ENCODE peak calls at places on chromosomes 4 and X, in four cellular contexts. W is fibroblast of lung, E is nephron progenitor cell, H is PC-3. D is an unnamed sample.

GRCh38 chrX:31832263-31832662 is 760.4 kb upstream of the FTHL17 start:
- DNase-seq in W (no peak), E (no peak), H (no peak), D (no peak)

GRCh38 chr4:81304871-81305270 is 89.8 kb upstream of the PRKG2 start:
- DNase-seq in W (peak; percentile 88), E (no peak), H (no peak), D (no peak)

GRCh38 chrX:34521563-34521962 is 135.5 kb downstream of the TMEM47 start:
- DNase-seq in W (peak; percentile 0), E (no peak), H (peak; percentile 19), D (no peak)

GRCh38 chr4:152661649-152662048 is 18.1 kb downstream of the TMEM154 start:
- DNase-seq in W (no peak), E (no peak), H (no peak), D (no peak)

GRCh38 chr4:6875431-6875831 is 34.2 kb upstream of the TBC1D14 start:
- DNase-seq in W (no peak), E (no peak), H (no peak), D (no peak)

GRCh38 chrX:20329435-20329834 is 62.7 kb upstream of the RPS6KA3 start:
- DNase-seq in W (no peak), E (no peak), H (no peak), D (no peak)

GRCh38 chr4:152956650-152957436 is 20.7 kb downstream of the FHDC1 start:
- DNase-seq in W (peak; percentile 65), E (peak; percentile 53), H (no peak), D (no peak)

GRCh38 chr4:120843840-120844527 is 78.5 kb downstream of the PRDM5 start:
- DNase-seq in W (no peak), E (peak; percentile 20), H (peak; percentile 4), D (no peak)

GRCh38 chr4:118942465-118942864 is 53.8 kb downstream of the SYNPO2 start:
- DNase-seq in W (no peak), E (no peak), H (peak; percentile 80), D (no peak)

GRCh38 chr4:184815046-184815877 is 10.5 kb downstream of the ACSL1 start:
- DNase-seq in W (peak; percentile 67), E (no peak), H (peak; percentile 72), D (no peak)

GRCh38 chr4:149493492-149493891 is 322.2 kb downstream of the IQCM start:
- DNase-seq in W (no peak), E (no peak), H (no peak), D (no peak)

GRCh38 chr4:109433281-109434006 is at the start of gene SEC24B:
- DNase-seq in W (peak; percentile 72), E (peak; percentile 87), H (peak; percentile 67), D (peak; percentile 75)

GRCh38 chr4:137572163-137572562 is 39.9 kb upstream of the PCDH18 start:
- DNase-seq in W (no peak), E (no peak), H (no peak), D (no peak)

GRCh38 chr4:66558651-66559050 is 888.4 kb upstream of the EPHA5 start:
- DNase-seq in W (no peak), E (no peak), H (no peak), D (no peak)

GRCh38 chrX:31092970-31093638 is 21.3 kb upstream of the FTHL17 start:
- DNase-seq in W (no peak), E (no peak), H (no peak), D (no peak)

GRCh38 chrX:115023139-115023538 is 5.7 kb upstream of the IL13RA2 start:
- DNase-seq in W (peak; percentile 63), E (no peak), H (peak; percentile 93), D (no peak)

GRCh38 chrX:17967888-17968287 is 106.8 kb upstream of the RAI2 start:
- DNase-seq in W (no peak), E (no peak), H (no peak), D (no peak)

GRCh38 chr4:137819964-137820383 is 287.7 kb upstream of the PCDH18 start:
- DNase-seq in W (peak; percentile 70), E (no peak), H (peak; percentile 65), D (no peak)

GRCh38 chrX:7307720-7308119 is 159.8 kb upstream of the PUDP start:
- DNase-seq in W (no peak), E (no peak), H (no peak), D (no peak)

GRCh38 chr4:180449395-180449956 is 1793.7 kb upstream of the TENM3 start:
- DNase-seq in W (peak; percentile 44), E (peak; percentile 51), H (peak; percentile 57), D (no peak)

GRCh38 chr4:1870578-1871443 is at the start of gene NSD2:
- DNase-seq in W (peak; percentile 85), E (peak; percentile 92), H (peak; percentile 86), D (peak; percentile 78)

DNA sequence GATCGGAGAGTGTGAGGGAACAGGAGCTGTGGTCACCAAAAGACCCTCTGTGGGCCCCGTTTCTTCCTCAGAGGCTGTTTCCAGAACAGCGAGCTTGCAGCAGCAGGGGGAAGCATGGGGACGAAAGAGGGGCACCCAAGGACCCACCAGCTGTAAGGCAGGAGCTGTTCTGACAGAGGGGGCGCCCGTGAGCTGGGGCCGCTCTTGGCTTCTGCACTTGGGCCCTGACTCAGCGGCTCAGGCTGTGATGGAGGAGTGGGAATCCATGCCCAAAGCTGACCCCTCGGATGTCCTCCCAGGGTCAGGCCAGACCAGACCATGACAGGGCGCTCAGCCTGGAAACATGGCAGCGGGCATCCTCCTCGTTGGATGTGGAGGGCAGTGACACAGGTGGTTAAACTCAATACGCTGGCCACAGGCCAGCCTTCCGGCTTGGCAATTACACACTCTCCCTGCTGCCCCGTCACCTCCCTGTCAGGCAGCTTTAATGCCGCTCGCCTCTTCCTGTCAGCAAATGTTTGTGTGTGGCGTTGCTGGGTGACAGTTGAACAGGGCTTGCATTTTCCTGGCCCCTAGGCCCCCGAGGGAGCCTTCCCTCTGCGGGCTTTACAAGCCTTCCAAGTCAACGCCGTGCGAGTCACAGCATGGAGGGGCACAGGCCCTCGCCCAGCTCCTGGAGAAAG is 620.2 kb downstream of the BCOR start:
- DNase-seq in W (peak; percentile 13), E (peak; percentile 52), H (peak; percentile 37), D (peak; percentile 32)
- TF ChIP-seq CTCF in W (no peak), E (peak; percentile 34), H (peak; percentile 32), D (peak; percentile 47)

GRCh38 chrX:29617725-29618124 is 597.6 kb upstream of the MAGEB2 start:
- DNase-seq in W (peak; percentile 19), E (no peak), H (peak; percentile 38), D (no peak)
- TF ChIP-seq CTCF in W (peak; percentile 12), E (peak; percentile 7), H (peak; percentile 62), D (peak; percentile 23)

DNA sequence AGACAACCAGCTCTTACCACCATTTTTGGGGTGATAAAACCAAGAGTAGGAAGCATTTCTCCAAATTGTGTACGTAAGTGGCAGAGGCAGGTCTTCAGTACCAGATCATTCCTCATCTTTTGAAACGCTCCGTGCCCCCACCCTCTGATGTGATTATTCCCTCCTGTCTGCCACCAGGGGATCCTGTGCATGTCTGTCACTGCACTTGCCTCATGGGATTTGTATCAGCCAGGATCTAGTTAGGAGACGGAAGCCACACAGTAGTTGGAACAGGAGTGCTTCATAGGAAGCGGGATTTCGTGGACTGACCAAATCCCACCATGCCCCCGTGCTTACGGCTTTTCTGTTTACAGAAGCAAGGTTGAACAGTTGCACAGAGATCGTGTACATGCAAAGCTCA is 75.5 kb downstream of the SHROOM2 start:
- DNase-seq in W (no peak), E (no peak), H (no peak), D (no peak)
- TF ChIP-seq CTCF in W (no peak), E (no peak), H (no peak), D (no peak)

DNA sequence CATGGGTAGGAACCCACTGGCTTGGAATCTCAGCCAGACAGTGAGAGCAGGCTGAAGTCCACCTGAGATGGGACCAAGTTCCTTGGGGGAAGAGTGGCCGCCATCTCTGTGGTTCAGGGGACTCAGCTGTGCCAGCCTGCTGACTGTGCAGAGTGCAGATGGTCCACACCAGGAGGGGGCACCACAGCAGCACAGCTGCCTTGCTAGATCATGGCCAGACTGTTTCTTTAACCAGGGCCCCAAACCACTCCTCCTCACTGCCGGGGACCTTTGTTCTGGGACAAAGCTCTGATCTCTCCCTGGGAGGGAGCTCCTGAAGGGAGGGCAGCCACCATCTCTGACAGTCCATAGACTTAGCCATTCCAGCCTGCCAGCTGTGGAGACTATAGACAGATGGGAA is 2189.6 kb downstream of the PCDH7 start:
- DNase-seq in W (no peak), E (no peak), H (no peak), D (no peak)
- TF ChIP-seq CTCF in W (no peak), E (no peak), H (no peak), D (no peak)

GRCh38 chrX:106170318-106170717 is 2.2 kb downstream of the PWWP3B start:
- DNase-seq in W (peak; percentile 4), E (no peak), H (peak; percentile 53), D (no peak)
- TF ChIP-seq CTCF in W (no peak), E (peak; percentile 44), H (peak; percentile 69), D (peak; percentile 55)

GRCh38 chrX:128901018-128901417 is 622.3 kb downstream of the SMARCA1 start:
- DNase-seq in W (no peak), E (no peak), H (no peak), D (no peak)
- TF ChIP-seq CTCF in W (no peak), E (no peak), H (no peak), D (no peak)

GRCh38 chr4:127782025-127782274 is 172 bp upstream of the HSPA4L start:
- DNase-seq in W (peak; percentile 85), E (peak; percentile 89), H (peak; percentile 82), D (peak; percentile 75)
- TF ChIP-seq CTCF in W (no peak), E (no peak), H (no peak), D (no peak)

D was measured in neural crest cell.